ENCODE peak calls at places on chromosomes 12 and 14, in four cellular contexts. One of them, this sample, is unnamed.

GRCh38 chr12:107319536-107320030 is 226.2 kb upstream of the CRY1 start:
- DNase-seq in activated CD8-positive, alpha-beta T cell treated with anti-CD3 and anti-CD28 coated beads for 36 hours: peak; percentile 30
- DNase-seq in activated gamma-delta T cell treated with Interleukin-2 at 50 U/mL for 16 hours: no peak
- DNase-seq in tibial nerve: no peak
- DNase-seq in this sample: no peak

GRCh38 chr14:69539631-69540410 is 34.9 kb downstream of the CCDC177 start:
- DNase-seq in activated CD8-positive, alpha-beta T cell treated with anti-CD3 and anti-CD28 coated beads for 36 hours: no peak
- DNase-seq in tibial nerve: peak; percentile 25
- DNase-seq in activated gamma-delta T cell treated with Interleukin-2 at 50 U/mL for 16 hours: no peak
- DNase-seq in this sample: no peak

GRCh38 chr14:24847568-24847967 is 202.4 kb downstream of the STXBP6 start:
- DNase-seq in activated CD8-positive, alpha-beta T cell treated with anti-CD3 and anti-CD28 coated beads for 36 hours: no peak
- DNase-seq in activated gamma-delta T cell treated with Interleukin-2 at 50 U/mL for 16 hours: no peak
- DNase-seq in tibial nerve: no peak
- DNase-seq in this sample: no peak

GRCh38 chr12:92439397-92439779 is 263.4 kb upstream of the PLEKHG7 start:
- DNase-seq in activated CD8-positive, alpha-beta T cell treated with anti-CD3 and anti-CD28 coated beads for 36 hours: no peak
- DNase-seq in activated gamma-delta T cell treated with Interleukin-2 at 50 U/mL for 16 hours: no peak
- DNase-seq in tibial nerve: peak; percentile 38
- DNase-seq in this sample: no peak

GRCh38 chr12:117120787-117121186 is 21.6 kb upstream of the TESC start:
- DNase-seq in activated CD8-positive, alpha-beta T cell treated with anti-CD3 and anti-CD28 coated beads for 36 hours: no peak
- DNase-seq in activated gamma-delta T cell treated with Interleukin-2 at 50 U/mL for 16 hours: no peak
- DNase-seq in tibial nerve: no peak
- DNase-seq in this sample: no peak

GRCh38 chr14:81449576-81449975 is 49.5 kb upstream of the STON2 start:
- DNase-seq in activated CD8-positive, alpha-beta T cell treated with anti-CD3 and anti-CD28 coated beads for 36 hours: no peak
- DNase-seq in tibial nerve: no peak
- DNase-seq in activated gamma-delta T cell treated with Interleukin-2 at 50 U/mL for 16 hours: no peak
- DNase-seq in this sample: no peak

GRCh38 chr12:107522692-107523477 is 162.7 kb upstream of the PWP1 start:
- DNase-seq in activated CD8-positive, alpha-beta T cell treated with anti-CD3 and anti-CD28 coated beads for 36 hours: no peak
- DNase-seq in tibial nerve: no peak
- DNase-seq in activated gamma-delta T cell treated with Interleukin-2 at 50 U/mL for 16 hours: no peak
- DNase-seq in this sample: no peak

GRCh38 chr12:104585448-104586055 is 128.8 kb downstream of the CHST11 start:
- DNase-seq in tibial nerve: no peak
- DNase-seq in activated CD8-positive, alpha-beta T cell treated with anti-CD3 and anti-CD28 coated beads for 36 hours: no peak
- DNase-seq in activated gamma-delta T cell treated with Interleukin-2 at 50 U/mL for 16 hours: no peak
- DNase-seq in this sample: peak; percentile 9

GRCh38 chr14:63212209-63212608 is 8.0 kb downstream of the RHOJ start:
- DNase-seq in tibial nerve: no peak
- DNase-seq in activated gamma-delta T cell treated with Interleukin-2 at 50 U/mL for 16 hours: no peak
- DNase-seq in activated CD8-positive, alpha-beta T cell treated with anti-CD3 and anti-CD28 coated beads for 36 hours: no peak
- DNase-seq in this sample: no peak

GRCh38 chr12:14950982-14951746 is 10.2 kb downstream of the ARHGDIB start:
- DNase-seq in tibial nerve: no peak
- DNase-seq in activated gamma-delta T cell treated with Interleukin-2 at 50 U/mL for 16 hours: no peak
- DNase-seq in activated CD8-positive, alpha-beta T cell treated with anti-CD3 and anti-CD28 coated beads for 36 hours: no peak
- DNase-seq in this sample: no peak

GRCh38 chr12:13049816-13050215 is 5.6 kb downstream of the FAM234B start:
- DNase-seq in activated gamma-delta T cell treated with Interleukin-2 at 50 U/mL for 16 hours: no peak
- DNase-seq in tibial nerve: no peak
- DNase-seq in activated CD8-positive, alpha-beta T cell treated with anti-CD3 and anti-CD28 coated beads for 36 hours: no peak
- DNase-seq in this sample: no peak

GRCh38 chr12:122086088-122086487 is 7.5 kb downstream of the MLXIP start:
- DNase-seq in activated CD8-positive, alpha-beta T cell treated with anti-CD3 and anti-CD28 coated beads for 36 hours: no peak
- DNase-seq in tibial nerve: no peak
- DNase-seq in activated gamma-delta T cell treated with Interleukin-2 at 50 U/mL for 16 hours: peak; percentile 38
- DNase-seq in this sample: no peak

GRCh38 chr14:99093532-99094517 is 178.2 kb downstream of the BCL11B start:
- DNase-seq in tibial nerve: no peak
- DNase-seq in activated CD8-positive, alpha-beta T cell treated with anti-CD3 and anti-CD28 coated beads for 36 hours: no peak
- DNase-seq in activated gamma-delta T cell treated with Interleukin-2 at 50 U/mL for 16 hours: no peak
- DNase-seq in this sample: no peak

This sample was measured in Peyer's patch.